ENCODE peak calls at places on chromosomes 16 and 17, in five cellular contexts. H, K, O, A and X are unnamed samples.

GRCh38 chr16:30557397-30557949 is 701 bp downstream of the ZNF764 start:
- DNase-seq in O (no peak), H (peak; percentile 54), A (no peak), K (no peak), X (no peak)

GRCh38 chr17:51499906-51500305 is 239.6 kb downstream of the UTP18 start:
- DNase-seq in H (no peak), K (no peak), A (no peak), O (no peak), X (no peak)

GRCh38 chr17:81440511-81441244 is 45.4 kb downstream of the BAHCC1 start:
- DNase-seq in A (no peak), H (peak; percentile 70), O (no peak), K (no peak), X (no peak)

GRCh38 chr17:73015722-73016276 is 76.7 kb downstream of the SLC39A11 start:
- DNase-seq in H (no peak), A (no peak), K (no peak), O (no peak), X (no peak)

GRCh38 chr17:32341141-32341856 is 674 bp downstream of the C17orf75 start:
- DNase-seq in O (peak; percentile 40), H (peak; percentile 44), K (no peak), A (no peak), X (no peak)

GRCh38 chr17:17533901-17534441 is 37.8 kb upstream of the RASD1 start:
- DNase-seq in H (no peak), A (no peak), K (no peak), O (no peak), X (no peak)

GRCh38 chr17:10699861-10700260 is 2.5 kb downstream of the ADPRM start:
- DNase-seq in O (no peak), H (peak; percentile 6), A (no peak), K (no peak), X (no peak)

GRCh38 chr17:74671031-74671771 is 41.5 kb downstream of the CD300LF start:
- DNase-seq in O (no peak), K (no peak), A (peak; percentile 70), H (peak; percentile 55), X (no peak)

GRCh38 chr17:44557653-44558285 is 485 bp downstream of the FZD2 start:
- DNase-seq in A (no peak), K (no peak), O (no peak), H (peak; percentile 29), X (no peak)

GRCh38 chr17:17568772-17569195 is 22.7 kb downstream of the PEMT start:
- DNase-seq in O (peak; percentile 44), A (peak; percentile 60), K (no peak), H (peak; percentile 74), X (no peak)

GRCh38 chr16:1102921-1103648 is 7.0 kb upstream of the C1QTNF8 start:
- DNase-seq in H (peak; percentile 85), K (no peak), A (peak; percentile 91), O (no peak), X (no peak)

GRCh38 chr16:9797306-9797705 is 384.9 kb downstream of the GRIN2A start:
- DNase-seq in O (peak; percentile 87), A (no peak), K (no peak), H (no peak), X (no peak)

GRCh38 chr17:82775033-82775823 is 23.4 kb downstream of the TBCD start:
- DNase-seq in H (peak; percentile 73), O (no peak), K (no peak), A (peak; percentile 86), X (no peak)

GRCh38 chr17:29590261-29590978 is 972 bp upstream of the GIT1 start:
- DNase-seq in H (no peak), K (no peak), O (peak; percentile 67), A (no peak), X (no peak)

GRCh38 chr17:2853111-2853721 is 57.0 kb downstream of the RAP1GAP2 start:
- DNase-seq in K (no peak), H (no peak), A (peak; percentile 57), O (peak; percentile 33), X (no peak)

GRCh38 chr16:53465606-53466290 is 31.5 kb downstream of the RBL2 start:
- DNase-seq in K (no peak), O (peak; percentile 82), H (no peak), A (no peak), X (no peak)

GRCh38 chr17:37790153-37790552 is 45.3 kb upstream of the HNF1B start:
- DNase-seq in H (no peak), K (no peak), O (no peak), A (no peak), X (no peak)

GRCh38 chr16:87550510-87550961 is 51.8 kb upstream of the JPH3 start:
- DNase-seq in H (peak; percentile 71), O (no peak), K (no peak), A (peak; percentile 73), X (peak; percentile 1)

GRCh38 chr17:17874478-17874877 is 37.7 kb upstream of the SREBF1 start:
- DNase-seq in K (no peak), A (no peak), H (no peak), O (peak; percentile 56), X (no peak)

GRCh38 chr17:73990290-73990689 is 213.2 kb upstream of the RPL38 start:
- DNase-seq in H (no peak), K (no peak), A (no peak), O (no peak), X (no peak)

GRCh38 chr17:78804777-78805176 is 22.7 kb upstream of the CYTH1 start:
- DNase-seq in H (no peak), K (no peak), O (no peak), A (no peak), X (no peak)

GRCh38 chr16:89658221-89658879 is 714 bp downstream of the SPATA33 start:
- DNase-seq in O (peak; percentile 19), K (no peak), A (no peak), H (no peak), X (no peak)

GRCh38 chr17:49910094-49910857 is 58.7 kb upstream of the DLX4 start:
- DNase-seq in A (no peak), K (no peak), O (peak; percentile 91), H (no peak), X (no peak)

GRCh38 chr16:64416232-64417010 is 705.4 kb downstream of the CDH11 start:
- DNase-seq in O (peak; percentile 29), H (no peak), K (no peak), A (no peak), X (no peak)

GRCh38 chr17:34614698-34615097 is 35.3 kb downstream of the TMEM132E start:
- DNase-seq in O (no peak), K (no peak), H (no peak), A (no peak), X (no peak)

GRCh38 chr16:89785523-89786155 is 30.8 kb downstream of the FANCA start:
- DNase-seq in O (no peak), H (no peak), A (no peak), K (no peak), X (no peak)

GRCh38 chr16:66927918-66928649 is 2.7 kb upstream of the RRAD start:
- DNase-seq in O (peak; percentile 82), H (no peak), A (no peak), K (no peak), X (no peak)